ENCODE peak calls at places on chromosomes 7 and 10, in five cellular contexts. One of them, this sample, is unnamed.

GRCh38 chr10:99374526-99374925 is 45.4 kb downstream of the CNNM1 start:
- DNase-seq in OCI-LY7: no peak
- DNase-seq in CD8-positive, alpha-beta T cell: no peak
- DNase-seq in suprapubic skin: no peak
- DNase-seq in lung: no peak
- DNase-seq in this sample: no peak

GRCh38 chr7:121288894-121289293 is 39.9 kb upstream of the WNT16 start:
- DNase-seq in suprapubic skin: no peak
- DNase-seq in OCI-LY7: no peak
- DNase-seq in CD8-positive, alpha-beta T cell: no peak
- DNase-seq in lung: no peak
- DNase-seq in this sample: peak

GRCh38 chr7:42502022-42502421 is 265.0 kb upstream of the GLI3 start:
- DNase-seq in lung: no peak
- DNase-seq in CD8-positive, alpha-beta T cell: no peak
- DNase-seq in suprapubic skin: no peak
- DNase-seq in OCI-LY7: no peak
- DNase-seq in this sample: no peak

GRCh38 chr7:159296093-159296681 is 151.5 kb upstream of the VIPR2 start:
- DNase-seq in lung: no peak
- DNase-seq in CD8-positive, alpha-beta T cell: no peak
- DNase-seq in suprapubic skin: no peak
- DNase-seq in OCI-LY7: no peak
- DNase-seq in this sample: no peak

GRCh38 chr10:34817054-34817453 is 2.0 kb upstream of the PARD3 start:
- DNase-seq in OCI-LY7: no peak
- DNase-seq in suprapubic skin: peak
- DNase-seq in CD8-positive, alpha-beta T cell: no peak
- DNase-seq in lung: no peak
- DNase-seq in this sample: no peak

GRCh38 chr7:108093341-108093740 is 36.8 kb downstream of the LAMB4 start:
- DNase-seq in OCI-LY7: no peak
- DNase-seq in lung: no peak
- DNase-seq in suprapubic skin: no peak
- DNase-seq in CD8-positive, alpha-beta T cell: no peak
- DNase-seq in this sample: no peak

GRCh38 chr7:139871820-139872219 is 42.8 kb downstream of the TBXAS1 start:
- DNase-seq in OCI-LY7: no peak
- DNase-seq in suprapubic skin: no peak
- DNase-seq in CD8-positive, alpha-beta T cell: no peak
- DNase-seq in lung: no peak
- DNase-seq in this sample: no peak

GRCh38 chr10:35822316-35822715 is 180.2 kb upstream of the FZD8 start:
- DNase-seq in lung: peak
- DNase-seq in suprapubic skin: peak
- DNase-seq in CD8-positive, alpha-beta T cell: no peak
- DNase-seq in OCI-LY7: no peak
- DNase-seq in this sample: peak

GRCh38 chr7:103929808-103930415 is 59.5 kb downstream of the RELN start:
- DNase-seq in OCI-LY7: no peak
- DNase-seq in suprapubic skin: no peak
- DNase-seq in CD8-positive, alpha-beta T cell: no peak
- DNase-seq in lung: no peak
- DNase-seq in this sample: no peak

GRCh38 chr10:110101464-110102144 is 93.8 kb downstream of the ADD3 start:
- DNase-seq in suprapubic skin: no peak
- DNase-seq in lung: no peak
- DNase-seq in OCI-LY7: no peak
- DNase-seq in CD8-positive, alpha-beta T cell: no peak
- DNase-seq in this sample: no peak

GRCh38 chr10:97367126-97367649 is 32.7 kb upstream of the FRAT2 start:
- DNase-seq in OCI-LY7: no peak
- DNase-seq in lung: no peak
- DNase-seq in CD8-positive, alpha-beta T cell: no peak
- DNase-seq in suprapubic skin: no peak
- DNase-seq in this sample: no peak

GRCh38 chr7:128742206-128742605 is 3.0 kb downstream of the CALU start:
- DNase-seq in suprapubic skin: no peak
- DNase-seq in CD8-positive, alpha-beta T cell: no peak
- DNase-seq in lung: no peak
- DNase-seq in OCI-LY7: no peak
- DNase-seq in this sample: peak

GRCh38 chr7:82623812-82624211 is 180.2 kb upstream of the CACNA2D1 start:
- DNase-seq in CD8-positive, alpha-beta T cell: no peak
- DNase-seq in suprapubic skin: no peak
- DNase-seq in lung: no peak
- DNase-seq in OCI-LY7: no peak
- DNase-seq in this sample: no peak

GRCh38 chr10:92010026-92010713 is 86.6 kb downstream of the BTAF1 start:
- DNase-seq in lung: no peak
- DNase-seq in OCI-LY7: no peak
- DNase-seq in suprapubic skin: no peak
- DNase-seq in CD8-positive, alpha-beta T cell: no peak
- DNase-seq in this sample: no peak

GRCh38 chr10:35200487-35200886 is 73.8 kb downstream of the CREM start:
- DNase-seq in OCI-LY7: no peak
- DNase-seq in suprapubic skin: no peak
- DNase-seq in lung: no peak
- DNase-seq in CD8-positive, alpha-beta T cell: no peak
- DNase-seq in this sample: no peak

GRCh38 chr7:24049296-24049695 is 234.7 kb upstream of the NPY start:
- DNase-seq in lung: no peak
- DNase-seq in OCI-LY7: no peak
- DNase-seq in suprapubic skin: no peak
- DNase-seq in CD8-positive, alpha-beta T cell: no peak
- DNase-seq in this sample: no peak

GRCh38 chr10:100696477-100696901 is 48.9 kb upstream of the PAX2 start:
- DNase-seq in OCI-LY7: no peak
- DNase-seq in CD8-positive, alpha-beta T cell: no peak
- DNase-seq in suprapubic skin: no peak
- DNase-seq in lung: no peak
- DNase-seq in this sample: no peak

GRCh38 chr10:62130948-62131347 is 137.7 kb downstream of the RTKN2 start:
- DNase-seq in lung: no peak
- DNase-seq in OCI-LY7: no peak
- DNase-seq in suprapubic skin: no peak
- DNase-seq in CD8-positive, alpha-beta T cell: no peak
- DNase-seq in this sample: peak

GRCh38 chr7:33736521-33737221 is 168.7 kb upstream of the BMPER start:
- DNase-seq in suprapubic skin: no peak
- DNase-seq in lung: no peak
- DNase-seq in OCI-LY7: no peak
- DNase-seq in CD8-positive, alpha-beta T cell: no peak
- DNase-seq in this sample: no peak

GRCh38 chr7:80843018-80843671 is 75.7 kb downstream of the SEMA3C start:
- DNase-seq in lung: no peak
- DNase-seq in OCI-LY7: no peak
- DNase-seq in suprapubic skin: no peak
- DNase-seq in CD8-positive, alpha-beta T cell: no peak
- DNase-seq in this sample: no peak

GRCh38 chr7:149799397-149800168 is 26.2 kb upstream of the ZNF467 start:
- DNase-seq in OCI-LY7: peak
- DNase-seq in suprapubic skin: no peak
- DNase-seq in CD8-positive, alpha-beta T cell: peak
- DNase-seq in lung: peak
- DNase-seq in this sample: no peak

GRCh38 chr10:78899098-78899754 is 169.5 kb upstream of the ZMIZ1 start:
- DNase-seq in OCI-LY7: no peak
- DNase-seq in lung: peak
- DNase-seq in CD8-positive, alpha-beta T cell: no peak
- DNase-seq in suprapubic skin: peak
- DNase-seq in this sample: no peak

GRCh38 chr10:103082683-103083082 is 110.4 kb downstream of the NT5C2 start:
- DNase-seq in suprapubic skin: no peak
- DNase-seq in OCI-LY7: no peak
- DNase-seq in CD8-positive, alpha-beta T cell: no peak
- DNase-seq in lung: no peak
- DNase-seq in this sample: no peak

GRCh38 chr10:102291221-102291905 is 46.0 kb downstream of the GBF1 start:
- DNase-seq in CD8-positive, alpha-beta T cell: no peak
- DNase-seq in lung: no peak
- DNase-seq in suprapubic skin: no peak
- DNase-seq in OCI-LY7: no peak
- DNase-seq in this sample: no peak

GRCh38 chr10:104642001-104642270 is 846 bp downstream of the SORCS3 start:
- DNase-seq in OCI-LY7: no peak
- DNase-seq in suprapubic skin: no peak
- DNase-seq in lung: no peak
- DNase-seq in CD8-positive, alpha-beta T cell: no peak
- DNase-seq in this sample: no peak

GRCh38 chr10:104642311-104643022 is 1.4 kb downstream of the SORCS3 start:
- DNase-seq in suprapubic skin: no peak
- DNase-seq in CD8-positive, alpha-beta T cell: no peak
- DNase-seq in lung: no peak
- DNase-seq in OCI-LY7: no peak
- DNase-seq in this sample: no peak

GRCh38 chr10:104639595-104640338 is 1.3 kb upstream of the SORCS3 start:
- DNase-seq in suprapubic skin: no peak
- DNase-seq in OCI-LY7: no peak
- DNase-seq in CD8-positive, alpha-beta T cell: no peak
- DNase-seq in lung: no peak
- DNase-seq in this sample: no peak

GRCh38 chr10:104640339-104641149 is 546 bp upstream of the SORCS3 start:
- DNase-seq in lung: no peak
- DNase-seq in CD8-positive, alpha-beta T cell: no peak
- DNase-seq in OCI-LY7: no peak
- DNase-seq in suprapubic skin: no peak
- DNase-seq in this sample: no peak

DNA sequence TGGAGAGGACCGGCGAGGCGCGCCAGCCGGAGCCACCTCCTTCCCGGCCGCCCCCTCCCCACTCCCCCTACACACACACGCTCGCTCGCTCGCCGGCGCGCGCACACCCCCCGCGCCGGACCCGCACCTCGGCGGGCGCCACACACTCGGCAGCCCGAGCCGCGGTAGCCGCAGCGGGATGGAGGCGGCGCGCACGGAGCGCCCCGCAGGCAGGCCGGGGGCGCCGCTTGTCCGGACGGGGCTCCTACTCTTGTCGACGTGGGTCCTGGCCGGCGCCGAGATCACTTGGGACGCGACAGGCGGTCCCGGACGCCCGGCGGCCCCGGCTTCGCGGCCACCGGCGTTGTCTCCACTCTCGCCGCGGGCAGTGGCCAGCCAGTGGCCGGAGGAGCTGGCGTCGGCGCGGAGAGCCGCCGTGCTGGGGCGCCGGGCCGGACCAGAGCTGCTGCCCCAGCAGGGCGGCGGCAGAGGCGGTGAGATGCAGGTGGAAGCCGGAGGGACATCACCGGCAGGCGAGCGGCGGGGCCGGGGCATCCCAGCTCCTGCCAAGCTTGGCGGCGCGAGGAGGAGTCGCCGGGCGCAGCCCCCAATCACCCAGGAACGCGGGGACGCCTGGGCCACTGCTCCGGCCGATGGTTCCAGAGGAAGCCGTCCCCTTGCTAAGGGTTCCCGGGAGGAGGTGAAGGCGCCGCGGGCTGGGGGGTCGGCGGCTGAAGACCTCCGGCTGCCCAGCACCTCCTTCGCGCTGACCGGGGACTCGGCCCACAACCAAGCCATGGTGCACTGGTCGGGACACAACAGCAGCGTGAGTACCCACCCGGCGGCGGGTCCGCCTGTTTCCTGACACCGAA is at the start of gene SORCS3:
- DNase-seq in CD8-positive, alpha-beta T cell: no peak
- DNase-seq in suprapubic skin: no peak
- DNase-seq in lung: no peak
- DNase-seq in OCI-LY7: no peak
- DNase-seq in this sample: no peak
- H3K4me3 ChIP-seq in CD8-positive, alpha-beta T cell: no peak
- H3K4me3 ChIP-seq in suprapubic skin: peak
- H3K4me3 ChIP-seq in lung: no peak
- H3K4me3 ChIP-seq in OCI-LY7: no peak
- H3K4me3 ChIP-seq in this sample: peak

DNA sequence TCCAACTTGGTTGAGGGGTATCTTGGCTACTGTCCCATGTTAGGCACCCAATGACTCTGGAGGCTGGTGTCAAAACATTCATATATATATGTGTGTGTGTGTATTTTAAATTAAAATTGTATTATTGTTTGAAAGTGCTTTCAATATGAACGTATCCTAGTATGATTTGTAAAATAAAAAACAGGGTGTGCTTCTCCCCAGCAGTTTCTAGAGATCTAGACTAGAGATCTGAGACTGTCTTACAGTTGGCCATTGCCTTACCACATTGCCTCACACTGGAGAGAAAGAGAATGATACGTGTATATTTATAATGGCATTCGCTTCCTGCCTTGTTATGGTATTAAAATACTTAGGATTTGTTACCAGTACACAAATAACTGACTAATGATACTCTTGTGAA is 1.2 kb downstream of the BAG3 start:
- DNase-seq in CD8-positive, alpha-beta T cell: no peak
- DNase-seq in lung: no peak
- DNase-seq in suprapubic skin: no peak
- DNase-seq in OCI-LY7: peak
- DNase-seq in this sample: peak
- H3K4me3 ChIP-seq in CD8-positive, alpha-beta T cell: peak
- H3K4me3 ChIP-seq in lung: peak
- H3K4me3 ChIP-seq in suprapubic skin: peak
- H3K4me3 ChIP-seq in OCI-LY7: peak
- H3K4me3 ChIP-seq in this sample: peak

GRCh38 chr7:151850484-151851159 is 26.3 kb downstream of the PRKAG2 start:
- DNase-seq in OCI-LY7: no peak
- DNase-seq in lung: peak
- DNase-seq in CD8-positive, alpha-beta T cell: no peak
- DNase-seq in suprapubic skin: no peak
- DNase-seq in this sample: no peak
- H3K4me3 ChIP-seq in OCI-LY7: no peak
- H3K4me3 ChIP-seq in lung: no peak
- H3K4me3 ChIP-seq in CD8-positive, alpha-beta T cell: no peak
- H3K4me3 ChIP-seq in suprapubic skin: no peak
- H3K4me3 ChIP-seq in this sample: no peak

GRCh38 chr7:137996386-137996851 is 5.5 kb downstream of the CREB3L2 start:
- DNase-seq in suprapubic skin: no peak
- DNase-seq in OCI-LY7: no peak
- DNase-seq in lung: peak
- DNase-seq in CD8-positive, alpha-beta T cell: no peak
- DNase-seq in this sample: no peak

GRCh38 chr7:138000081-138000701 is 1.7 kb downstream of the CREB3L2 start:
- DNase-seq in CD8-positive, alpha-beta T cell: no peak
- DNase-seq in suprapubic skin: peak
- DNase-seq in OCI-LY7: peak
- DNase-seq in lung: peak
- DNase-seq in this sample: peak

GRCh38 chr7:137999496-138000080 is 2.3 kb downstream of the CREB3L2 start:
- DNase-seq in CD8-positive, alpha-beta T cell: no peak
- DNase-seq in suprapubic skin: no peak
- DNase-seq in OCI-LY7: no peak
- DNase-seq in lung: no peak
- DNase-seq in this sample: no peak

GRCh38 chr7:137996871-137997270 is 5.0 kb downstream of the CREB3L2 start:
- DNase-seq in lung: no peak
- DNase-seq in CD8-positive, alpha-beta T cell: no peak
- DNase-seq in suprapubic skin: no peak
- DNase-seq in OCI-LY7: no peak
- DNase-seq in this sample: no peak

DNA sequence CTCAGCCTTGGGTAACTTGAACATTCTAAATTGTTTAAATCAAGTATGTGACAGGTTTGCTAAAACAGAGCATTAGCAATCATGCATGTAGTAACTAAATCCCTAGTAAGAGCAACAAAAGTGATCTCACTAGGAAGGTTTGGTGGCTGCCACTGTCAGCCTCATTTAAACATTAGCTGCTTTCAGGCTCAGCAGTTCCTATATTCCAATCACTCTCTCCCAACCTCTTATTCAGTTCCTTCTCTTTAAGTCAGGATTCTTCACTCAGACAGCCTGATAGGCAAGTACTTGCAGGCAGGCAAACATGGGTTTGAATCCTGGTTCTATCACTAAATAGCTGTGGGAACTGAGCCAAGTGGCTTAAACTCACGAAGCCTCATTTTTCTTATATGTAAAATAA is 3.6 kb downstream of the CREB3L2 start:
- DNase-seq in suprapubic skin: no peak
- DNase-seq in CD8-positive, alpha-beta T cell: no peak
- DNase-seq in OCI-LY7: no peak
- DNase-seq in lung: no peak
- DNase-seq in this sample: no peak
- H3K4me3 ChIP-seq in suprapubic skin: no peak
- H3K4me3 ChIP-seq in CD8-positive, alpha-beta T cell: no peak
- H3K4me3 ChIP-seq in OCI-LY7: peak
- H3K4me3 ChIP-seq in lung: no peak
- H3K4me3 ChIP-seq in this sample: no peak

This sample was measured in skeletal muscle cell.